ENCODE peak calls at places on chromosomes 13 and 19, in eight cellular contexts. S is amniotic stem cell, I is brain microvascular endothelial cell, X is DMS79, H is GM04504, K is AG09319, M is A172, U is fibroblast of the conjunctiva. D is an unnamed sample.

GRCh38 chr19:3801412-3802096 is 15.4 kb upstream of the MATK start:
- DNase-seq in K (no peak), U (no peak), X (peak), H (no peak), M (no peak), I (peak), S (no peak), D (no peak)

GRCh38 chr13:99756281-99756680 is 215.3 kb downstream of the ZIC5 start:
- DNase-seq in H (no peak), X (no peak), K (no peak), U (no peak), S (no peak), M (no peak), I (no peak), D (no peak)

GRCh38 chr13:25848822-25849740 is 202.7 kb downstream of the SHISA2 start:
- DNase-seq in H (no peak), M (no peak), X (no peak), U (no peak), I (no peak), K (no peak), S (no peak), D (no peak)

GRCh38 chr13:45068036-45069001 is 52.0 kb upstream of the GTF2F2 start:
- DNase-seq in K (no peak), H (no peak), M (no peak), X (no peak), S (no peak), I (no peak), U (no peak), D (no peak)

GRCh38 chr19:51460164-51460992 is 2.1 kb upstream of the SIGLEC8 start:
- DNase-seq in I (no peak), U (no peak), M (no peak), S (no peak), X (no peak), K (no peak), H (no peak), D (no peak)

GRCh38 chr13:46575843-46576242 is 22.9 kb downstream of the LRCH1 start:
- DNase-seq in M (peak), S (no peak), U (peak), I (peak), X (no peak), K (peak), H (peak), D (peak)

GRCh38 chr19:39223703-39224279 is 19.7 kb upstream of the SYCN start:
- DNase-seq in M (peak), X (no peak), S (no peak), U (no peak), K (no peak), I (peak), H (no peak), D (peak)

GRCh38 chr19:18396471-18397241 is 766 bp downstream of the LRRC25 start:
- DNase-seq in X (no peak), M (no peak), I (no peak), S (no peak), H (no peak), K (no peak), U (no peak), D (no peak)

GRCh38 chr13:46367622-46368327 is 19.3 kb downstream of the RUBCNL start:
- DNase-seq in U (no peak), H (no peak), I (peak), K (no peak), X (no peak), S (no peak), M (no peak), D (peak)

GRCh38 chr13:114024603-114025431 is 50.9 kb upstream of the C13orf46 start:
- DNase-seq in U (no peak), I (no peak), M (no peak), S (no peak), K (no peak), X (no peak), H (no peak), D (no peak)

GRCh38 chr19:39411006-39411831 is 1.2 kb upstream of the PLEKHG2 start:
- DNase-seq in S (no peak), U (no peak), I (peak), M (no peak), K (peak), X (no peak), H (no peak), D (peak)

GRCh38 chr13:102555914-102556553 is 40.8 kb upstream of the TPP2 start:
- DNase-seq in X (peak), H (peak), S (no peak), I (peak), U (peak), M (peak), K (no peak), D (peak)

GRCh38 chr19:10760268-10760944 is 42.5 kb downstream of the DNM2 start:
- DNase-seq in X (no peak), H (no peak), U (no peak), S (no peak), K (no peak), I (no peak), M (peak), D (peak)

GRCh38 chr19:18869231-18869575 is 26.8 kb downstream of the CERS1 start:
- DNase-seq in H (no peak), I (no peak), X (no peak), U (no peak), K (no peak), M (no peak), S (no peak), D (no peak)

GRCh38 chr13:63107163-63107935 is 1691.7 kb upstream of the PCDH20 start:
- DNase-seq in S (no peak), K (no peak), M (peak), I (peak), H (no peak), U (no peak), X (no peak), D (no peak)

GRCh38 chr13:45966715-45967114 is 85.8 kb downstream of the ZC3H13 start:
- DNase-seq in X (no peak), H (no peak), I (no peak), M (no peak), K (no peak), U (no peak), S (no peak), D (no peak)

GRCh38 chr13:28097503-28097902 is 2.9 kb downstream of the FLT3 start:
- DNase-seq in M (no peak), X (no peak), K (no peak), H (no peak), U (no peak), I (no peak), S (no peak), D (no peak)

GRCh38 chr19:2534374-2535050 is 58.6 kb downstream of the GADD45B start:
- DNase-seq in S (no peak), K (no peak), I (no peak), X (no peak), M (no peak), U (no peak), H (no peak), D (no peak)

D was measured in ACHN.